ENCODE peak calls at places on chromosomes 3 and 15, in five cellular contexts. C is endothelial cell of umbilical vein, F is colonic mucosa, A is neuronal stem cell, D is GM23248. E is an unnamed sample. For H3K9me3 and H3K4me1, the result is how much of the 10 kb centered on the place peaks cover.

GRCh38 chr3:117407317-117407716 is 697.7 kb downstream of the TUSC7 start:
- DNase-seq in C (peak), F (no peak), A (no peak), D (peak), E (no peak)

GRCh38 chr3:168620854-168621253 is 525.1 kb upstream of the GOLIM4 start:
- DNase-seq in C (peak), F (peak), A (peak), D (peak), E (no peak)

GRCh38 chr3:182913889-182914288 is 66.4 kb downstream of the DCUN1D1 start:
- DNase-seq in C (no peak), F (no peak), A (no peak), D (no peak), E (no peak)

GRCh38 chr3:110133971-110134370 is 796.6 kb upstream of the DPPA4 start:
- DNase-seq in C (no peak), F (no peak), A (no peak), D (no peak), E (no peak)

GRCh38 chr3:49351521-49352011 is 6.6 kb downstream of the GPX1 start:
- DNase-seq in C (peak), F (no peak), A (no peak), D (peak), E (peak)

GRCh38 chr3:120648290-120648689 is 33.7 kb downstream of the HGD start:
- DNase-seq in C (no peak), F (no peak), A (no peak), D (peak), E (no peak)

GRCh38 chr3:174431717-174432116 is 427.4 kb upstream of the NAALADL2 start:
- DNase-seq in C (no peak), F (no peak), A (no peak), D (peak), E (peak)

GRCh38 chr3:43144811-43145490 is 39.1 kb upstream of the POMGNT2 start:
- DNase-seq in C (peak), F (no peak), A (no peak), D (peak), E (peak)

GRCh38 chr15:100592898-100593297 is 9.1 kb downstream of the LINS1 start:
- DNase-seq in C (no peak), F (no peak), A (no peak), D (no peak), E (peak)

GRCh38 chr15:90099072-90099867 is 3.0 kb downstream of the IDH2 start:
- DNase-seq in C (no peak), F (no peak), A (no peak), D (no peak), E (no peak)

GRCh38 chr15:58545307-58546065 is 113.7 kb downstream of the LIPC start:
- DNase-seq in C (no peak), F (no peak), A (no peak), D (no peak), E (peak)

GRCh38 chr3:155204851-155205250 is 88.6 kb downstream of the STRIT1 start:
- DNase-seq in C (no peak), F (no peak), A (no peak), D (no peak), E (no peak)

GRCh38 chr15:25245801-25246622 is 192.8 kb downstream of the UBE3A start:
- DNase-seq in C (no peak), F (peak), A (no peak), D (no peak), E (no peak)

GRCh38 chr3:78659386-78659987 is 1108.3 kb downstream of the ROBO1 start:
- DNase-seq in C (peak), F (peak), A (peak), D (peak), E (no peak)

GRCh38 chr3:139979991-139980390 is 45.0 kb downstream of the CLSTN2 start:
- DNase-seq in C (no peak), F (no peak), A (no peak), D (no peak), E (no peak)

GRCh38 chr15:26766262-26766661 is 6.6 kb downstream of the GABRB3 start:
- DNase-seq in C (no peak), F (no peak), A (no peak), D (no peak), E (no peak)

GRCh38 chr3:195100903-195101591 is 169.9 kb downstream of the XXYLT1 start:
- DNase-seq in C (peak), F (no peak), A (no peak), D (peak), E (no peak)

GRCh38 chr3:141077631-141078030 is 26.5 kb downstream of the SPSB4 start:
- DNase-seq in C (no peak), F (no peak), A (no peak), D (no peak), E (no peak)

GRCh38 chr3:36196058-36196457 is 184.2 kb upstream of the STAC start:
- DNase-seq in C (no peak), F (no peak), A (no peak), D (peak), E (no peak)

GRCh38 chr15:54033954-54034458 is 55.8 kb downstream of the UNC13C start:
- DNase-seq in C (no peak), F (no peak), A (no peak), D (no peak), E (no peak)

GRCh38 chr15:65383456-65383855 is 5.7 kb upstream of the IGDCC3 start:
- DNase-seq in C (no peak), F (no peak), A (no peak), D (no peak), E (no peak)

DNA sequence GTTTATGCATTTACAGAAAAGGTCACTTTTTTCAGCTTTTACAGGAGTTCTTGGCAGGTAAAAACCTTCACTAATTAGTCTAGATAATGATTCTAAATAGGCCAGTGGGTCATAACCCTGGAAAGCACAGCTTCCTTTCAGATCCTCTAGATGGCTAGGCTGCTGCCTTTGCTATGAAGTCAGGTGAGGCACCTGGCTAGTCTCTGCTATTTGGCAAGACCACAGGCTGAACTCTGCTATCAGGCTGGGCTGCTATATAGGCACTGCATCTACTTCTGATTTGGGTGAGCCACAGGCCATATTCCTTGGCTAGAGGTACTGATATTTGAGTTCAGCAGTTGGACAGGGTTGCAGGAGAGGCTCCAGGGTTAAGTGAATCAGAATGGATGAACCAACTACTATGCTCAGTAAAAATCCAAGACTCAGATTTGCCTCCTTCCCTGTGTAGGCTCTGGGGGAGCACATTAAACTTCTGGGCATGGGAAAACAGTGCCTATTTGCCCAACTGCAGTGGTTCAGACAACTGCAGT is 665.7 kb upstream of the TBL1XR1 start:
- DNase-seq in C (no peak), F (no peak), A (no peak), D (no peak), E (no peak)
- H3K9me3 ChIP-seq in C (under half), F (under half), A (under half), D (under half), E (under half)

GRCh38 chr15:63369766-63370165 is 11.9 kb downstream of the CA12 start:
- DNase-seq in C (no peak), F (no peak), A (no peak), D (peak), E (peak)
- H3K4me1 ChIP-seq in C (under half), F (under half), A (under half), D (half or more), E (under half)

DNA sequence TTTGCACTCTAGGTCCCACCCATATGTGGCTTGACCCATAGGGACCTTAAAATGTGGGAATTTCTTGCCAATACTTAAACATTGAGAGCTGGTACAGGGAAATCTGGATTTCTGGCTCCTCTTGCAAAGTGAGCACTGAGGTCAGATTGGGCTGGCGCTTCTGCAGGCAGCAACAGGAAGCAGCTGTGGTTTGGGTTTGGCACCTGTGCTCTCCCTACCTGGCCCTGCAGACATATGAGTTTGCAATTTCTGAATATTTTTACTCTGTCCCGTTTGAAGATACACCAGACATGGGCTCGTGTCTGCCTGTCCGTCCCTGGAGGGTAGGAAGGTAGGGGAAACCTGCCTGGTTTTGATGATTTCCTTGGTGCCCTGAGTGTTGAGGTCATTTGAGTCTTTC is 74.8 kb upstream of the SEC13 start:
- DNase-seq in C (no peak), F (no peak), A (no peak), D (no peak), E (no peak)
- H3K9ac ChIP-seq in C (no peak), F (no peak), A (no peak), D (no peak), E (no peak)

DNA sequence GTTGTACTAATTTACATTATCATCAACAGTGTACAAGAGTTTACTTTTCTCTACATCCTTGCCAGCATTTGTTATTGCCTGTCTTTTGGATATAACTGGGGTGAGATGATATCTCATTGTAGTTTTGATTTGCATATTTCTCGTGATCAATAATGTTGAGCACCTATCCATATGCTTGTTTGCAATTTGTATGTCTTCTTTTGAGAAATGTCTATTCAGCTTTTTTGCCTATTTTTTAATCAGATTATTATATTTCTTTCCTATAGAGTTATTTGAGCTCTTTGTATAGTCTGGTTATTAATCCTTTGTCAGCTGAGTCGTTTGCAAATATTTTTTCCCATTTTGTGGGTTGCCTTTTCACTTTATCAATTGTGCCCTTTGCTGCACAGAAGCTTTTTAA is 540.8 kb upstream of the SGO1 start:
- DNase-seq in C (no peak), F (no peak), A (no peak), D (no peak), E (no peak)
- H3K9me3 ChIP-seq in C (under half), F (under half), A (under half), D (under half), E (under half)

GRCh38 chr3:149816986-149817385 is 4.0 kb downstream of the RNF13 start:
- DNase-seq in C (no peak), F (no peak), A (no peak), D (peak), E (no peak)

GRCh38 chr3:149813367-149814281 is 609 bp downstream of the RNF13 start:
- DNase-seq in C (peak), F (peak), A (peak), D (peak), E (peak)

GRCh38 chr3:149815318-149815717 is 2.3 kb downstream of the RNF13 start:
- DNase-seq in C (no peak), F (no peak), A (no peak), D (no peak), E (no peak)

GRCh38 chr3:149816326-149816725 is 3.3 kb downstream of the RNF13 start:
- DNase-seq in C (no peak), F (no peak), A (no peak), D (no peak), E (no peak)

DNA sequence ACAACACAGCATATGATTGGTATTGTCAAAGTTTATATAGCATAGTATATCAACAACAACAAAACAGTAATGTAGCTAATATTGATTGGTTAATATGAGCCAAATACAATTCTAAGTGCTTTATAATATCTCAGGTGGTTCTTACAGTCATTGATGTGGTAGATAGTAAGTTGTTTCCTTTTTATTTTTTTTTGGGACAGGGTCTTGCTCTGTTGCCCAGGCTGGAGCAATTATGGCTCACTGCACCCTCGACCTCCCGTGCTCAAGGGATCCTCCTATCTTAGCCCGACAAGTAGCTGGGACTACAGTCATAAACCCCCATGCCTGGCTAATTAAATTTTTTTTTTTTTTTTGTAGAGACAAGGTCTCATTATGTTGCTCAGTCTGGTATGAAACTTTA is 2.7 kb downstream of the RNF13 start:
- DNase-seq in C (no peak), F (no peak), A (no peak), D (no peak), E (no peak)
- H3K4me1 ChIP-seq in C (under half), F (under half), A (under half), D (under half), E (under half)

GRCh38 chr3:142285057-142285666 is 59.8 kb upstream of the GK5 start:
- DNase-seq in C (no peak), F (no peak), A (no peak), D (no peak), E (no peak)
- H3K9ac ChIP-seq in C (no peak), F (no peak), A (no peak), D (no peak), E (no peak)

GRCh38 chr3:147415819-147416218 is 6.7 kb downstream of the ZIC1 start:
- DNase-seq in C (no peak), F (no peak), A (no peak), D (no peak), E (no peak)
- H3K9me3 ChIP-seq in C (under half), F (under half), A (under half), D (under half), E (under half)

GRCh38 chr3:187072102-187072501 is 67.2 kb downstream of the RPL39L start:
- DNase-seq in C (no peak), F (no peak), A (no peak), D (no peak), E (no peak)
- H3K4me1 ChIP-seq in C (under half), F (under half), A (under half), D (under half), E (under half)